ENCODE peak calls at places on chromosomes 2 and 18, in seven cellular contexts. X is dorsolateral prefrontal cortex, A is nephron progenitor cell, V is ascending aorta, Y is H9, M is A549, L is fibroblast of mammary gland. N is an unnamed sample.

GRCh38 chr2:106572541-106573148 is 85.5 kb downstream of the CD8B2 start:
- DNase-seq in V (no peak), X (no peak), L (peak; percentile 18), A (peak; percentile 48), M (peak; percentile 44), Y (peak; percentile 49), N (no peak)

GRCh38 chr18:42426496-42427015 is 471.5 kb downstream of the PIK3C3 start:
- DNase-seq in M (no peak), A (no peak), V (no peak), X (no peak), Y (no peak), L (peak; percentile 1), N (no peak)

GRCh38 chr2:127526940-127527804 is 883 bp upstream of the IWS1 start:
- DNase-seq in L (no peak), Y (no peak), X (no peak), M (no peak), A (no peak), V (no peak), N (no peak)

GRCh38 chr18:45008694-45009372 is 328.1 kb downstream of the SETBP1 start:
- DNase-seq in V (no peak), Y (no peak), M (no peak), X (no peak), L (no peak), A (no peak), N (no peak)

GRCh38 chr18:68722807-68723206 is 7.9 kb upstream of the TMX3 start:
- DNase-seq in A (no peak), X (no peak), V (no peak), L (no peak), Y (no peak), M (no peak), N (no peak)

GRCh38 chr2:27961997-27962396 is 71.5 kb downstream of the BABAM2 start:
- DNase-seq in L (peak; percentile 65), X (no peak), A (no peak), Y (no peak), V (no peak), M (no peak), N (no peak)

GRCh38 chr2:172102858-172103359 is at the start of gene DLX2:
- DNase-seq in X (peak; percentile 71), A (peak; percentile 92), V (peak; percentile 36), Y (peak; percentile 98), M (peak; percentile 91), L (peak; percentile 78), N (peak; percentile 53)

GRCh38 chr2:223580951-223581350 is 21.2 kb downstream of the SCG2 start:
- DNase-seq in X (no peak), L (peak; percentile 78), Y (no peak), V (no peak), A (no peak), M (peak; percentile 43), N (no peak)

GRCh38 chr2:120245520-120245835 is 7.2 kb upstream of the RALB start:
- DNase-seq in A (peak; percentile 84), V (no peak), L (no peak), Y (no peak), M (peak; percentile 48), X (no peak), N (no peak)

GRCh38 chr2:16031848-16032159 is 91.5 kb downstream of the MYCN start:
- DNase-seq in X (no peak), L (no peak), Y (no peak), M (no peak), A (no peak), V (no peak), N (no peak)

GRCh38 chr2:223860809-223861738 is 23.7 kb upstream of the AP1S3 start:
- DNase-seq in L (peak; percentile 48), X (no peak), V (no peak), M (peak; percentile 95), A (no peak), Y (no peak), N (no peak)

GRCh38 chr2:237427807-237428506 is 14.0 kb upstream of the COL6A3 start:
- DNase-seq in X (no peak), V (no peak), L (no peak), M (no peak), Y (no peak), A (no peak), N (no peak)

GRCh38 chr18:48294894-48295585 is 114.1 kb downstream of the ZBTB7C start:
- DNase-seq in L (no peak), X (no peak), A (no peak), V (no peak), Y (no peak), M (no peak), N (no peak)

GRCh38 chr2:149611100-149611820 is 23.7 kb upstream of the MMADHC start:
- DNase-seq in V (no peak), M (peak; percentile 29), A (no peak), L (no peak), Y (peak; percentile 36), X (no peak), N (no peak)
- TF ChIP-seq CTCF in V (no peak), M (no peak), A (no peak), L (no peak), Y (peak; percentile 56), X (no peak), N (no peak)

GRCh38 chr2:164837807-164838206 is 3.8 kb downstream of the COBLL1 start:
- DNase-seq in V (no peak), X (no peak), A (no peak), Y (no peak), M (no peak), L (no peak), N (no peak)
- TF ChIP-seq CTCF in V (no peak), X (no peak), A (no peak), Y (no peak), M (no peak), L (no peak), N (no peak)

GRCh38 chr2:132668986-132669853 is 785 bp downstream of the LYPD1 start:
- DNase-seq in A (peak; percentile 56), Y (peak; percentile 54), M (peak; percentile 30), V (no peak), X (no peak), L (no peak), N (no peak)
- TF ChIP-seq CTCF in A (no peak), Y (peak; percentile 37), M (peak; percentile 21), V (no peak), X (no peak), L (no peak), N (no peak)

GRCh38 chr2:218399391-218400166 is at the start of gene CTDSP1:
- DNase-seq in X (peak; percentile 93), V (peak; percentile 88), M (peak; percentile 96), L (peak; percentile 96), A (peak; percentile 94), Y (peak; percentile 95), N (peak; percentile 89)
- TF ChIP-seq CTCF in X (no peak), V (peak; percentile 3), M (no peak), L (no peak), A (no peak), Y (no peak), N (no peak)

GRCh38 chr2:137910641-137911040 is 53.6 kb upstream of the HNMT start:
- DNase-seq in M (peak; percentile 12), A (no peak), Y (no peak), L (peak; percentile 29), V (no peak), X (no peak), N (no peak)
- TF ChIP-seq CTCF in M (peak; percentile 82), A (peak; percentile 70), Y (peak; percentile 72), L (peak; percentile 53), V (peak; percentile 69), X (peak; percentile 57), N (no peak)

N was measured in activated B cell treated with CpG ODN at 0.5 μM for 24 hours.